ENCODE peak calls at places on chromosomes 16 and 17, in eight cellular contexts. X is spleen, K is lower lobe of right lung, O is AG10803, D is bronchial epithelial cell, S is brain microvascular endothelial cell, F is GM12865, U is Caco-2. L is an unnamed sample.

GRCh38 chr16:51763072-51763658 is 612.1 kb upstream of the SALL1 start:
- DNase-seq in U (no peak), K (no peak), O (no peak), X (no peak), D (no peak), S (no peak), F (no peak), L (no peak)

GRCh38 chr17:77424585-77425344 is 284.0 kb downstream of the SEC14L1 start:
- DNase-seq in X (peak; percentile 89), F (no peak), D (no peak), K (peak; percentile 85), S (peak; percentile 89), O (peak; percentile 87), U (no peak), L (peak; percentile 96)

GRCh38 chr16:53848277-53848942 is 144.5 kb downstream of the FTO start:
- DNase-seq in D (no peak), K (no peak), U (no peak), X (no peak), F (no peak), S (no peak), O (no peak), L (no peak)

GRCh38 chr16:88848557-88848956 is 8.2 kb downstream of the GALNS start:
- DNase-seq in X (no peak), K (no peak), U (no peak), O (no peak), D (no peak), S (no peak), F (no peak), L (no peak)

GRCh38 chr17:5793899-5794298 is 209.6 kb upstream of the NLRP1 start:
- DNase-seq in S (no peak), O (no peak), F (peak; percentile 10), U (no peak), K (no peak), X (no peak), D (peak; percentile 29), L (no peak)

GRCh38 chr16:78976212-78976611 is 624.3 kb downstream of the MAF start:
- DNase-seq in X (no peak), U (no peak), S (no peak), K (no peak), F (no peak), D (no peak), O (no peak), L (no peak)

GRCh38 chr16:4315185-4316102 is at the start of gene GLIS2:
- DNase-seq in S (no peak), X (peak; percentile 85), F (no peak), K (peak; percentile 83), U (peak; percentile 82), O (peak; percentile 83), D (no peak), L (peak; percentile 64)

GRCh38 chr17:72931635-72932034 is 160.9 kb downstream of the SLC39A11 start:
- DNase-seq in K (no peak), D (no peak), U (peak; percentile 6), F (peak; percentile 67), S (no peak), X (no peak), O (no peak), L (no peak)

GRCh38 chr17:57092171-57092570 is 7.1 kb downstream of the AKAP1 start:
- DNase-seq in K (no peak), U (no peak), X (no peak), S (peak; percentile 38), D (no peak), O (peak; percentile 33), F (peak; percentile 29), L (peak; percentile 29)

GRCh38 chr16:88781140-88782077 is 3.6 kb downstream of the PIEZO1 start:
- DNase-seq in F (peak; percentile 82), O (no peak), U (no peak), D (no peak), X (peak; percentile 92), K (peak; percentile 85), S (no peak), L (no peak)

GRCh38 chr16:2770057-2770780 is 6.9 kb downstream of the ELOB start:
- DNase-seq in F (peak; percentile 47), X (peak; percentile 69), D (no peak), O (no peak), S (no peak), U (peak; percentile 50), K (peak; percentile 45), L (no peak)

GRCh38 chr17:70886648-70887047 is 717.3 kb downstream of the KCNJ2 start:
- DNase-seq in K (no peak), D (no peak), X (no peak), S (no peak), U (no peak), O (peak; percentile 6), F (no peak), L (no peak)
- H3K4me3 ChIP-seq in K (no peak overlapping the region), D (no peak overlapping the region), X (no peak overlapping the region), S (no peak overlapping the region), U (no peak overlapping the region), O (no peak overlapping the region), F (no peak overlapping the region), L (no peak overlapping the region)

GRCh38 chr17:45129426-45129939 is 2.8 kb downstream of the PLCD3 start:
- DNase-seq in U (peak; percentile 81), O (peak; percentile 80), X (no peak), F (no peak), D (no peak), S (no peak), K (no peak), L (no peak)

GRCh38 chr17:45128989-45129388 is 3.3 kb downstream of the PLCD3 start:
- DNase-seq in D (no peak), F (no peak), S (no peak), X (no peak), K (no peak), O (no peak), U (no peak), L (no peak)

GRCh38 chr17:45128331-45128730 is 4.0 kb downstream of the PLCD3 start:
- DNase-seq in F (no peak), S (no peak), O (no peak), D (no peak), K (no peak), X (no peak), U (no peak), L (no peak)

GRCh38 chr17:45127209-45127582 is 5.1 kb downstream of the PLCD3 start:
- DNase-seq in F (no peak), X (no peak), K (no peak), D (no peak), O (no peak), U (no peak), S (no peak), L (no peak)

GRCh38 chr17:45127583-45128300 is 4.6 kb downstream of the PLCD3 start:
- DNase-seq in F (no peak), K (peak; percentile 74), X (no peak), S (no peak), O (peak; percentile 60), U (peak; percentile 53), D (peak; percentile 55), L (no peak)
- H3K4me3 ChIP-seq in F (no peak overlapping the region), K (no peak overlapping the region), X (no peak overlapping the region), S (no peak overlapping the region), O (no peak overlapping the region), U (no peak overlapping the region), D (no peak overlapping the region), L (no peak overlapping the region)

DNA sequence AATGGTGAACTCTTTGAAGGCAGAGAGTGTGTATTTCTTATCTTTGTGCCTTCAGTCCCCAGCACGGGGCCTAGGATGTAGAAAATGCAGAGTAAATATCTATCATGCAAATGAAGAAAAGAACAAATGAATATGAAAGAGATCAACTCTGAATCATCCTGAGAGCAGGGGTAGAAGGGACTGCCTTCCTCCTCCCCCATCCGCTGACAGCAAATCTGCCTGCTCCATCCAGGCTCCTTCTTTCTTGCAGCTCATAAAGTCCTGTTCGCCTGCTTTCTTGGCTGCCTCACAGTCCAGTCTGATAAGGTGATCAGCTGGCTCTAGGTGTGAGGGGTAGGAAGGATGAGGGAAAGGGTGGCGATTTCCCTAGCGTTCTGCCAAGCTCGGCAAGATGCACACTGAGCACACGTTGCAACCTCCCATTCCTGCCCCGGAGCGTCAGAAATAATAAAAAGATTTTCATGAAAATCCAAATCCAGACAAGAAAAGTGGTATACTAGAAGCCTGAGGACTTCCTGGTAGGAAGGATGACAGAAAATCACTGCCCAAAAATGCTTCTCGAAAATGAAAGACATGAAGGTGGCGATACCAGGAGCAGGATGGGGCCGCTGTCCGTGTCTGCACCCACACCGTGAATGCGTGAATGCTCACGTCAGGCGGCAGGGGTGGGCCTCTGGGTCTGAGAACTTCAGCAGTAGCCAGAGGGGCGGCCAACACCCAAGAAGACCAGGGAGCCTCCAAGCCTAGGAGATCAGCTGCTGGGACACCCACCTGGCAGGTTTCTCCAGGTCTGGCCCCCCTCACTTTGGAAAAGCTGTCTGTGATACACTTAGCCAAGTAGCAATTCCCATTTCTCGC is 67.1 kb downstream of the VPS53 start:
- DNase-seq in D (no peak), K (no peak), S (no peak), X (no peak), U (no peak), F (no peak), O (no peak), L (no peak)
- H3K4me3 ChIP-seq in D (no peak overlapping the region), K (no peak overlapping the region), S (no peak overlapping the region), X (no peak overlapping the region), U (no peak overlapping the region), F (no peak overlapping the region), O (no peak overlapping the region), L (no peak overlapping the region)

DNA sequence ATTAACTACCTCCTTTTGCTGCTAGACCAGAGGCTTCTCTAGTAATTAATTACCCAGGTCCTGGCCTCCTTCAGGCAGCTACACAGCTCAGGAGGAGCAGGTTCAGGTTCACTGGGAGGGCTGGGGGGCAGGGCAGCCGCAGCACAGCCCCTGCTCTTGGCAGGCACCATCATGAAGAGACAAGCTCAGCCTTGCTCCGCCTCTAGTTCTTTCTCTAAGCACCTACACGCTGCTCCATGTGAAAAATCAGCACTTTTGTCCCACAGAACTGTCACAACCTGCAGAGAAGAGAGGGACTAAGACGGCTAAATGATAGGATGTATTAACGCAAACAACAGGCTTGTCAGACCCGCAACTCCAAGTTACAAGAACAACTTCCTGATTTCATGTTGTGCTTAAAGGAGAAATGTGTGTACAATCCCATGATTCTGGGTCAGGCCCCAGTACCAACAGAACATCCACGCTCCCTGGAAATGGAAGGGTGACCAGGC is 53.4 kb downstream of the GRB2 start:
- DNase-seq in U (no peak), F (peak; percentile 38), X (no peak), O (no peak), D (peak; percentile 77), S (no peak), K (no peak), L (no peak)
- H3K4me3 ChIP-seq in U (no peak overlapping the region), F (no peak overlapping the region), X (no peak overlapping the region), O (no peak overlapping the region), D (no peak overlapping the region), S (no peak overlapping the region), K (no peak overlapping the region), L (no peak overlapping the region)

GRCh38 chr16:84788968-84789371 is 30.8 kb upstream of the CRISPLD2 start:
- DNase-seq in O (peak; percentile 94), D (no peak), U (no peak), S (no peak), X (peak; percentile 69), K (no peak), F (no peak), L (peak; percentile 79)

GRCh38 chr16:84791501-84791900 is 28.3 kb upstream of the CRISPLD2 start:
- DNase-seq in F (no peak), U (no peak), D (no peak), O (no peak), S (no peak), X (no peak), K (no peak), L (no peak)

GRCh38 chr16:84790291-84790690 is 29.5 kb upstream of the CRISPLD2 start:
- DNase-seq in K (no peak), O (no peak), X (no peak), D (no peak), F (no peak), U (no peak), S (no peak), L (no peak)

GRCh38 chr16:84791088-84791487 is 28.7 kb upstream of the CRISPLD2 start:
- DNase-seq in D (no peak), U (no peak), F (no peak), K (no peak), O (no peak), X (no peak), S (no peak), L (peak; percentile 57)

GRCh38 chr16:84789431-84789830 is 30.4 kb upstream of the CRISPLD2 start:
- DNase-seq in X (peak; percentile 6), U (no peak), K (no peak), D (no peak), F (no peak), O (no peak), S (no peak), L (no peak)
- H3K4me3 ChIP-seq in X (no peak overlapping the region), U (no peak overlapping the region), K (no peak overlapping the region), D (no peak overlapping the region), F (no peak overlapping the region), O (peak overlapping the region; percentile 12), S (no peak overlapping the region), L (no peak overlapping the region)

L was measured in skeletal muscle cell.